ENCODE peak calls at places on chromosomes 6 and 20, in ten cellular contexts. One of them, this sample, is unnamed.

GRCh38 chr6:107244742-107245470 is 129.6 kb upstream of the BEND3 start:
- DNase-seq in ovary: no peak
- DNase-seq in sigmoid colon: no peak
- DNase-seq in SK-N-SH: peak; percentile 22
- DNase-seq in GM12878: no peak
- DNase-seq in transverse colon: no peak
- DNase-seq in suprapubic skin: no peak
- DNase-seq in HepG2: no peak
- DNase-seq in stomach: no peak
- DNase-seq in H1: no peak
- DNase-seq in this sample: no peak

GRCh38 chr6:148535976-148536375 is 193.3 kb downstream of the SASH1 start:
- DNase-seq in ovary: no peak
- DNase-seq in sigmoid colon: no peak
- DNase-seq in SK-N-SH: no peak
- DNase-seq in GM12878: no peak
- DNase-seq in transverse colon: no peak
- DNase-seq in suprapubic skin: no peak
- DNase-seq in HepG2: no peak
- DNase-seq in stomach: no peak
- DNase-seq in H1: no peak
- DNase-seq in this sample: no peak

GRCh38 chr6:111724505-111724904 is 118.8 kb upstream of the TRAF3IP2 start:
- DNase-seq in ovary: no peak
- DNase-seq in sigmoid colon: no peak
- DNase-seq in SK-N-SH: no peak
- DNase-seq in GM12878: peak; percentile 86
- DNase-seq in transverse colon: no peak
- DNase-seq in suprapubic skin: no peak
- DNase-seq in HepG2: no peak
- DNase-seq in stomach: no peak
- DNase-seq in H1: no peak
- DNase-seq in this sample: no peak

GRCh38 chr6:137309078-137309762 is 90.0 kb upstream of the IFNGR1 start:
- DNase-seq in ovary: peak; percentile 38
- DNase-seq in sigmoid colon: peak; percentile 71
- DNase-seq in SK-N-SH: peak; percentile 3
- DNase-seq in GM12878: peak; percentile 15
- DNase-seq in transverse colon: peak; percentile 82
- DNase-seq in suprapubic skin: peak; percentile 81
- DNase-seq in HepG2: peak; percentile 56
- DNase-seq in stomach: peak; percentile 86
- DNase-seq in H1: no peak
- DNase-seq in this sample: no peak

GRCh38 chr20:45012682-45013302 is 46.5 kb downstream of the STK4 start:
- DNase-seq in ovary: no peak
- DNase-seq in sigmoid colon: no peak
- DNase-seq in SK-N-SH: no peak
- DNase-seq in GM12878: no peak
- DNase-seq in transverse colon: no peak
- DNase-seq in suprapubic skin: no peak
- DNase-seq in HepG2: no peak
- DNase-seq in stomach: no peak
- DNase-seq in H1: no peak
- DNase-seq in this sample: no peak

GRCh38 chr6:100228437-100229424 is 234.7 kb upstream of the MCHR2 start:
- DNase-seq in ovary: peak; percentile 13
- DNase-seq in sigmoid colon: peak; percentile 63
- DNase-seq in SK-N-SH: peak; percentile 67
- DNase-seq in GM12878: peak; percentile 37
- DNase-seq in transverse colon: peak; percentile 77
- DNase-seq in suprapubic skin: peak; percentile 69
- DNase-seq in HepG2: peak; percentile 54
- DNase-seq in stomach: peak; percentile 75
- DNase-seq in H1: peak; percentile 46
- DNase-seq in this sample: peak; percentile 91

GRCh38 chr6:31821301-31822037 is 6.1 kb upstream of the HSPA1B start:
- DNase-seq in ovary: peak; percentile 82
- DNase-seq in sigmoid colon: peak; percentile 89
- DNase-seq in SK-N-SH: peak; percentile 62
- DNase-seq in GM12878: no peak
- DNase-seq in transverse colon: peak; percentile 95
- DNase-seq in suprapubic skin: peak; percentile 89
- DNase-seq in HepG2: no peak
- DNase-seq in stomach: peak; percentile 84
- DNase-seq in H1: no peak
- DNase-seq in this sample: peak; percentile 94

GRCh38 chr6:144543006-144543871 is 258.1 kb downstream of the UTRN start:
- DNase-seq in ovary: no peak
- DNase-seq in sigmoid colon: no peak
- DNase-seq in SK-N-SH: no peak
- DNase-seq in GM12878: no peak
- DNase-seq in transverse colon: no peak
- DNase-seq in suprapubic skin: no peak
- DNase-seq in HepG2: no peak
- DNase-seq in stomach: no peak
- DNase-seq in H1: no peak
- DNase-seq in this sample: no peak

GRCh38 chr6:3825851-3826581 is 23.2 kb upstream of the FAM50B start:
- DNase-seq in ovary: peak; percentile 81
- DNase-seq in sigmoid colon: peak; percentile 96
- DNase-seq in SK-N-SH: peak; percentile 72
- DNase-seq in GM12878: no peak
- DNase-seq in transverse colon: peak; percentile 78
- DNase-seq in suprapubic skin: peak; percentile 94
- DNase-seq in HepG2: peak; percentile 73
- DNase-seq in stomach: peak; percentile 92
- DNase-seq in H1: no peak
- DNase-seq in this sample: peak; percentile 85

GRCh38 chr6:27359231-27359630 is 29.3 kb upstream of the ZNF391 start:
- DNase-seq in ovary: no peak
- DNase-seq in sigmoid colon: no peak
- DNase-seq in SK-N-SH: no peak
- DNase-seq in GM12878: no peak
- DNase-seq in transverse colon: no peak
- DNase-seq in suprapubic skin: no peak
- DNase-seq in HepG2: no peak
- DNase-seq in stomach: no peak
- DNase-seq in H1: no peak
- DNase-seq in this sample: no peak

GRCh38 chr6:130740308-130740707 is 86.9 kb upstream of the SMLR1 start:
- DNase-seq in ovary: no peak
- DNase-seq in sigmoid colon: no peak
- DNase-seq in SK-N-SH: no peak
- DNase-seq in GM12878: no peak
- DNase-seq in transverse colon: no peak
- DNase-seq in suprapubic skin: no peak
- DNase-seq in HepG2: no peak
- DNase-seq in stomach: no peak
- DNase-seq in H1: no peak
- DNase-seq in this sample: no peak

GRCh38 chr6:56643379-56644089 is 845 bp upstream of the DST start:
- DNase-seq in ovary: no peak
- DNase-seq in sigmoid colon: no peak
- DNase-seq in SK-N-SH: no peak
- DNase-seq in GM12878: no peak
- DNase-seq in transverse colon: no peak
- DNase-seq in suprapubic skin: no peak
- DNase-seq in HepG2: no peak
- DNase-seq in stomach: no peak
- DNase-seq in H1: no peak
- DNase-seq in this sample: no peak

DNA sequence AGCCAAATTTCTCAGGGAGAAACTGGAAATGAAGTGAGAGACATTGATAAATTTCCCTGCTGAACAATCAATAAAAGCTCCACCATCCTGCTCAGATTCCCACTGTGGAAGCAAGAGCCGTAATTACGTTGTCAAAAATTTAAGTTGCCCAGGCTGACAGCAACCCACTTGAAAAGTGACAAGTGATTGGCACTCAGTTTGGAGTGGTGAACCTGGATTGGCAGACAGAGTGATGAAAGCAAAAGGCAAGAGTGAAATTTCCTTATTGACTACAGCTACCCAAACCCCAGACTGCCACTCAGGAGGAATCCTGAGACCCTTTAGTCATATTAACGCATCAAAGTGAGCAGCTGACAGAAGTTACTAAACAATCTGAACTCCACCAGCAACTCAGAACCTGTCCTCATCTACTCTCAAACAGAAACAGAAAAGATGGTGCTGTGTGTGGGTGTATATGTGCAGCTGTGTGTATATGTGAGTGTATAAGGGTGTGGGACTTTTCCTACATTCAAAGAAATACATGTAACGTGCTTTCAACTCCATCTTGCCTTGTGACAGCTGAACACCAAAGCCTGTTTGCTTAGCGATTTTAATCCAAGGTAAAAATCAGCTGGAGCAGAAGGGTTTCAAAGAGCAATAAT is 157.4 kb downstream of the PKHD1 start:
- DNase-seq in ovary: no peak
- DNase-seq in sigmoid colon: no peak
- DNase-seq in SK-N-SH: no peak
- DNase-seq in GM12878: no peak
- DNase-seq in transverse colon: no peak
- DNase-seq in suprapubic skin: no peak
- DNase-seq in HepG2: no peak
- DNase-seq in stomach: no peak
- DNase-seq in H1: no peak
- DNase-seq in this sample: no peak
- TF ChIP-seq EP300 in ovary: no peak
- TF ChIP-seq EP300 in sigmoid colon: no peak
- TF ChIP-seq EP300 in SK-N-SH: no peak
- TF ChIP-seq EP300 in GM12878: no peak
- TF ChIP-seq EP300 in transverse colon: no peak
- TF ChIP-seq EP300 in suprapubic skin: no peak
- TF ChIP-seq EP300 in HepG2: no peak
- TF ChIP-seq EP300 in stomach: no peak
- TF ChIP-seq EP300 in H1: no peak
- TF ChIP-seq EP300 in this sample: no peak

GRCh38 chr20:59472059-59472458 is 132.3 kb upstream of the PHACTR3 start:
- DNase-seq in ovary: no peak
- DNase-seq in sigmoid colon: no peak
- DNase-seq in SK-N-SH: no peak
- DNase-seq in GM12878: no peak
- DNase-seq in transverse colon: no peak
- DNase-seq in suprapubic skin: no peak
- DNase-seq in HepG2: no peak
- DNase-seq in stomach: no peak
- DNase-seq in H1: no peak
- DNase-seq in this sample: no peak

GRCh38 chr20:59466107-59466815 is 138.1 kb upstream of the PHACTR3 start:
- DNase-seq in ovary: no peak
- DNase-seq in sigmoid colon: peak; percentile 56
- DNase-seq in SK-N-SH: no peak
- DNase-seq in GM12878: no peak
- DNase-seq in transverse colon: no peak
- DNase-seq in suprapubic skin: no peak
- DNase-seq in HepG2: no peak
- DNase-seq in stomach: no peak
- DNase-seq in H1: no peak
- DNase-seq in this sample: no peak

GRCh38 chr20:59469266-59470252 is 134.8 kb upstream of the PHACTR3 start:
- DNase-seq in ovary: no peak
- DNase-seq in sigmoid colon: peak; percentile 54
- DNase-seq in SK-N-SH: no peak
- DNase-seq in GM12878: no peak
- DNase-seq in transverse colon: no peak
- DNase-seq in suprapubic skin: no peak
- DNase-seq in HepG2: peak; percentile 76
- DNase-seq in stomach: no peak
- DNase-seq in H1: peak; percentile 44
- DNase-seq in this sample: no peak

GRCh38 chr20:59468831-59469230 is 135.5 kb upstream of the PHACTR3 start:
- DNase-seq in ovary: no peak
- DNase-seq in sigmoid colon: peak; percentile 47
- DNase-seq in SK-N-SH: no peak
- DNase-seq in GM12878: no peak
- DNase-seq in transverse colon: no peak
- DNase-seq in suprapubic skin: no peak
- DNase-seq in HepG2: no peak
- DNase-seq in stomach: no peak
- DNase-seq in H1: no peak
- DNase-seq in this sample: no peak

GRCh38 chr20:59470521-59470920 is 133.8 kb upstream of the PHACTR3 start:
- DNase-seq in ovary: no peak
- DNase-seq in sigmoid colon: no peak
- DNase-seq in SK-N-SH: no peak
- DNase-seq in GM12878: no peak
- DNase-seq in transverse colon: no peak
- DNase-seq in suprapubic skin: no peak
- DNase-seq in HepG2: no peak
- DNase-seq in stomach: no peak
- DNase-seq in H1: no peak
- DNase-seq in this sample: no peak
- H3K27ac ChIP-seq in ovary: no peak overlapping the region
- H3K27ac ChIP-seq in sigmoid colon: no peak overlapping the region
- H3K27ac ChIP-seq in SK-N-SH: no peak overlapping the region
- H3K27ac ChIP-seq in GM12878: no peak overlapping the region
- H3K27ac ChIP-seq in transverse colon: no peak overlapping the region
- H3K27ac ChIP-seq in suprapubic skin: no peak overlapping the region
- H3K27ac ChIP-seq in HepG2: no peak overlapping the region
- H3K27ac ChIP-seq in stomach: no peak overlapping the region
- H3K27ac ChIP-seq in H1: no peak overlapping the region
- H3K27ac ChIP-seq in this sample: no peak overlapping the region

DNA sequence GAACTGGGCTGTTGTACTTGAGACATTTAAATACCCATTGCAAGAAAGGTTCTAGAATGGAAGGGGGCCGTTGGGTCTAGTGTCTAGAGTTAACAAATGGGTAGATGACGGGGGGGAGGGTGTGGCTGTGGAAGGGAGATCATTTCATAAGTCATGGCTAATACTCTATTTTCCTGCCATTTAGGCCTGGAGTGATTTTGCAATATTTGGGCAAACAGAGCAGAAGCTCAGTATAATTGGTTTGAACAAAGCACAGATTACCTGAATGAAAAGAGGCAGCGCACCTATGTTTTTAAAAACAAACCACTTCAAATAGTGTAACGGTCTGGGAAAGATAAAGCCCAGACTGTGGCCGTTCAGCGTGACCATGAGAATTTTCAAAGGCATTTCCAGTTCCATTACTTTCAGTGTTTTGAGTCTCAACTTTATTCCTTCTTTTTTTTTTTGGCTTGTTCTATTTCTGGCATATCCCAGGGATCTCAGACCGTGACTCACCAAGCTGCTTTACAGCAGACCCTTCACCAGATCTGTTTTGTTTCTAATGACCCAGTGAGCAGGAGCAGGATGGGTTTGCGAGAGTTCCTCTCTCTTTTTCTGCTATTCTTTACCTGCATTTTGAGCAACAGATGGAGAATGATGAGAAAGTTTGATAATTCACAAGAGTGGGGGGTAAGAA is 73.7 kb downstream of the LYRM2 start:
- DNase-seq in ovary: no peak
- DNase-seq in sigmoid colon: no peak
- DNase-seq in SK-N-SH: no peak
- DNase-seq in GM12878: no peak
- DNase-seq in transverse colon: no peak
- DNase-seq in suprapubic skin: no peak
- DNase-seq in HepG2: peak; percentile 61
- DNase-seq in stomach: no peak
- DNase-seq in H1: no peak
- DNase-seq in this sample: no peak
- H3K36me3 ChIP-seq in ovary: no peaks in the 10 kb centered on the region
- H3K36me3 ChIP-seq in sigmoid colon: no peaks in the 10 kb centered on the region
- H3K36me3 ChIP-seq in SK-N-SH: no peaks in the 10 kb centered on the region
- H3K36me3 ChIP-seq in GM12878: no peaks in the 10 kb centered on the region
- H3K36me3 ChIP-seq in transverse colon: no peaks in the 10 kb centered on the region
- H3K36me3 ChIP-seq in suprapubic skin: no peaks in the 10 kb centered on the region
- H3K36me3 ChIP-seq in HepG2: no peaks in the 10 kb centered on the region
- H3K36me3 ChIP-seq in stomach: no peaks in the 10 kb centered on the region
- H3K36me3 ChIP-seq in H1: no peaks in the 10 kb centered on the region
- H3K36me3 ChIP-seq in this sample: no peaks in the 10 kb centered on the region

GRCh38 chr20:38180781-38181180 is 15.7 kb upstream of the TGM2 start:
- DNase-seq in ovary: no peak
- DNase-seq in sigmoid colon: peak; percentile 13
- DNase-seq in SK-N-SH: no peak
- DNase-seq in GM12878: no peak
- DNase-seq in transverse colon: no peak
- DNase-seq in suprapubic skin: no peak
- DNase-seq in HepG2: no peak
- DNase-seq in stomach: no peak
- DNase-seq in H1: no peak
- DNase-seq in this sample: no peak
- TF ChIP-seq EP300 in ovary: no peak
- TF ChIP-seq EP300 in sigmoid colon: no peak
- TF ChIP-seq EP300 in SK-N-SH: no peak
- TF ChIP-seq EP300 in GM12878: no peak
- TF ChIP-seq EP300 in transverse colon: no peak
- TF ChIP-seq EP300 in suprapubic skin: no peak
- TF ChIP-seq EP300 in HepG2: no peak
- TF ChIP-seq EP300 in stomach: no peak
- TF ChIP-seq EP300 in H1: no peak
- TF ChIP-seq EP300 in this sample: no peak